ENCODE peak calls at places on chromosomes 12 and 14, in eight cellular contexts. G is heart left ventricle, M is uterus, A is breast epithelium, C is A549, S is testis, V is ovary, D is transverse colon. R is an unnamed sample. For H3K4me1, the result is how much of the 10 kb centered on the place peaks cover.

GRCh38 chr12:124461241-124461673 is 106.2 kb downstream of the NCOR2 start:
- DNase-seq in M (no peak), S (no peak), V (no peak), D (no peak), G (peak), A (no peak), C (no peak), R (no peak)

GRCh38 chr12:57470286-57470969 is 9.2 kb downstream of the ARHGAP9 start:
- DNase-seq in G (no peak), V (no peak), S (no peak), D (no peak), M (no peak), A (no peak), C (no peak), R (no peak)

GRCh38 chr12:13588574-13588973 is 392.0 kb downstream of the EMP1 start:
- DNase-seq in G (no peak), M (no peak), D (no peak), A (no peak), V (no peak), S (no peak), C (no peak), R (no peak)

GRCh38 chr12:13206560-13206897 is 10.0 kb downstream of the EMP1 start:
- DNase-seq in S (no peak), C (no peak), D (no peak), A (no peak), M (no peak), V (no peak), G (no peak), R (no peak)

GRCh38 chr12:124053855-124054254 is 80.8 kb downstream of the ZNF664 start:
- DNase-seq in C (peak), M (peak), S (peak), G (no peak), D (peak), A (no peak), V (peak), R (peak)

GRCh38 chr14:85528080-85528881 is 1.7 kb upstream of the FLRT2 start:
- DNase-seq in C (peak), S (peak), G (no peak), V (peak), M (no peak), D (no peak), A (no peak), R (peak)

GRCh38 chr14:92586001-92586947 is 72.7 kb downstream of the RIN3 start:
- DNase-seq in V (no peak), D (no peak), G (no peak), M (peak), C (no peak), S (no peak), A (no peak), R (peak)

GRCh38 chr12:43576162-43576561 is 24.2 kb upstream of the ADAMTS20 start:
- DNase-seq in V (no peak), A (no peak), C (no peak), D (no peak), S (no peak), M (no peak), G (no peak), R (no peak)

GRCh38 chr12:105659355-105660075 is 329.0 kb downstream of the C12orf75 start:
- DNase-seq in M (peak), C (no peak), V (peak), S (peak), A (no peak), G (no peak), D (no peak), R (peak)

GRCh38 chr12:95739561-95740313 is 50.8 kb downstream of the NTN4 start:
- DNase-seq in G (peak), C (no peak), A (peak), S (peak), D (no peak), V (peak), M (peak), R (peak)

GRCh38 chr12:44833561-44833960 is 42.6 kb downstream of the NELL2 start:
- DNase-seq in V (no peak), S (no peak), D (peak), M (no peak), C (no peak), A (no peak), G (no peak), R (no peak)

GRCh38 chr12:44829045-44829444 is 47.1 kb downstream of the NELL2 start:
- DNase-seq in M (no peak), G (no peak), A (no peak), C (no peak), S (no peak), D (no peak), V (no peak), R (no peak)

GRCh38 chr12:44827832-44828438 is 48.2 kb downstream of the NELL2 start:
- DNase-seq in A (no peak), D (no peak), S (no peak), G (no peak), C (no peak), V (no peak), M (no peak), R (no peak)
- H3K4me1 ChIP-seq in A (under half), D (under half), S (under half), G (under half), C (under half), V (under half), M (under half), R (under half)

GRCh38 chr12:121466800-121467637 is 67.1 kb downstream of the RNF34 start:
- DNase-seq in D (peak), C (peak), G (peak), M (peak), S (peak), A (peak), V (peak), R (peak)
- TF ChIP-seq POLR2A in D (peak), C (peak), G (no peak), M (no peak), S (no peak), A (no peak), V (no peak), R (peak)

GRCh38 chr14:105118646-105119409 is 49.7 kb downstream of the JAG2 start:
- DNase-seq in G (no peak), S (no peak), C (no peak), D (no peak), V (no peak), A (peak), M (no peak), R (peak)
- H3K27ac ChIP-seq in G (no peak), S (no peak), C (no peak), D (no peak), V (no peak), A (peak), M (no peak), R (peak)

GRCh38 chr12:1606021-1606622 is 11.7 kb upstream of the FBXL14 start:
- DNase-seq in A (peak), V (peak), D (peak), S (peak), C (peak), G (peak), M (peak), R (peak)

GRCh38 chr12:1605129-1606020 is 11.0 kb upstream of the FBXL14 start:
- DNase-seq in D (peak), V (peak), S (peak), G (peak), M (peak), C (peak), A (peak), R (peak)

GRCh38 chr12:1608783-1609119 is 14.4 kb upstream of the FBXL14 start:
- DNase-seq in C (no peak), A (no peak), M (no peak), D (no peak), G (no peak), S (no peak), V (no peak), R (peak)

GRCh38 chr12:1610072-1610643 is 15.8 kb upstream of the FBXL14 start:
- DNase-seq in M (no peak), G (no peak), C (no peak), A (no peak), S (no peak), V (no peak), D (no peak), R (no peak)

GRCh38 chr12:1607940-1608782 is 13.8 kb upstream of the FBXL14 start:
- DNase-seq in D (no peak), A (no peak), C (no peak), M (no peak), G (no peak), S (no peak), V (no peak), R (no peak)
- H3K4me1 ChIP-seq in D (under half), A (under half), C (under half), M (under half), G (under half), S (under half), V (under half), R (under half)

DNA sequence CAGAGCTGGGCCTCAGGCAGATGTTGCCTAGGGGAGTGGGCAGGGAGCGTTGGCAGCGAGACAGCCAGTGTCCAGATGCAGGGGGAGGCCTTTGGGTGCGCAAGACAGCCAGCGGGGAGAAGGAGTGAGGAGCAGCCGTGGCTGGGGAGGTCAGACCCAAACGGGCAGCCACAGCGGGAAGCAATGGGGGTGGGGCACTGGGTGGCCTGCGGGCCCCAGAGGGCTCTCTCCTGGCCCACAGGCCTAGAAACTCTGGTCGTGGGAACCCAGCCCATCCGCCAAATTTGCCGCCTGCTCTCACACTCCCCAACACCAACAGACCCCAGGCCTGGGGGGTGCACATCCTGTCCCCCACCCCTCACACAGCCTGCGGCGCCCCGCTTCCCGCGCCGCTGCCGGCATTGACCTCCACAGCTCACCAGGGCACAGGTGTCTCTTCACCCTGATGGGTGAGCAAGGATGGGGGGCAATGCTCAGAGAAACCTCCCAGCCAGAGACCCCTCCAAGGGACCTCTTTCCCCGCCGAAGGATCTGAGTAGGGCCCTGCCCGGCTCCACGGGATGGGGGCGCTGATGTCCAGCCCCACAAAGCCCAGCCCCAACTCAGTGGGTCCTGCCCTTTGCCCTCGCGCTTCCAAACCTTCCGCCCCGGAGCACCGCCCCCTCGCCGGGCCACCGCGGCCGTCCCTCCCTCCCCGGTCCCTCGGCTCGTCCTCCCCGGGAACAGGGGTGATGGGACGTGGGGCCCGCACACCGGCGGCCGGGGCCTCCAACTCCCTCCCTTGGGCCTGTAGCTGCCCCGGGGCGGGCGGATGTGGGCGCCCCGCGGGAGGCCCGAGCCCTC is 781 bp downstream of the HDAC7 start:
- DNase-seq in C (peak), G (peak), S (peak), V (peak), A (no peak), D (peak), M (peak), R (no peak)
- TF ChIP-seq POLR2A in C (peak), G (peak), S (no peak), V (peak), A (no peak), D (peak), M (no peak), R (peak)

R was measured in prostate gland.